ENCODE peak calls at places on chromosomes 2 and 18, in seven cellular contexts. Z, H, X, U, P, N and G are unnamed samples. For H3K27me3, the result is how much of the 10 kb centered on the place peaks cover.

GRCh38 chr2:68185541-68186164 is 28.0 kb downstream of the PNO1 start:
- DNase-seq in P (peak), N (peak), U (peak), H (peak), X (peak), Z (peak), G (peak)

GRCh38 chr2:97950329-97951154 is 45.2 kb downstream of the TMEM131 start:
- DNase-seq in X (no peak), Z (no peak), N (no peak), P (no peak), H (no peak), U (no peak), G (peak)

GRCh38 chr2:29755829-29756228 is 165.6 kb downstream of the ALK start:
- DNase-seq in P (no peak), Z (no peak), U (no peak), N (no peak), H (no peak), X (no peak), G (no peak)

GRCh38 chr2:46175409-46175808 is 121.8 kb upstream of the EPAS1 start:
- DNase-seq in P (no peak), Z (no peak), X (no peak), N (no peak), H (no peak), U (no peak), G (peak)

GRCh38 chr2:72081450-72081849 is 66.2 kb downstream of the CYP26B1 start:
- DNase-seq in X (no peak), P (no peak), H (no peak), U (no peak), Z (no peak), N (no peak), G (no peak)

GRCh38 chr2:218005028-218005427 is 2.2 kb upstream of the TNS1 start:
- DNase-seq in U (no peak), P (no peak), X (no peak), H (no peak), N (no peak), Z (no peak), G (no peak)

GRCh38 chr2:153873062-153874048 is 1.6 kb downstream of the GALNT13 start:
- DNase-seq in P (no peak), H (no peak), U (peak), N (peak), Z (no peak), X (no peak), G (no peak)

GRCh38 chr18:23324056-23324811 is 128.9 kb upstream of the RIOK3 start:
- DNase-seq in P (peak), Z (no peak), U (no peak), N (no peak), H (no peak), X (no peak), G (no peak)

GRCh38 chr2:10760794-10761504 is 39.5 kb downstream of the ATP6V1C2 start:
- DNase-seq in H (no peak), Z (no peak), X (no peak), N (no peak), P (no peak), U (no peak), G (no peak)

GRCh38 chr2:61410185-61410584 is 60.7 kb downstream of the USP34 start:
- DNase-seq in U (no peak), H (no peak), N (no peak), X (no peak), Z (no peak), P (no peak), G (no peak)

GRCh38 chr2:136214284-136214683 is 96.3 kb upstream of the CXCR4 start:
- DNase-seq in Z (no peak), N (no peak), P (peak), X (no peak), H (no peak), U (no peak), G (no peak)

GRCh38 chr2:84285056-84285747 is 173.9 kb downstream of the SUCLG1 start:
- DNase-seq in X (no peak), H (peak), U (no peak), Z (no peak), P (no peak), N (no peak), G (no peak)

GRCh38 chr2:159658887-159659437 is 42.6 kb upstream of the BAZ2B start:
- DNase-seq in N (no peak), H (no peak), U (no peak), X (no peak), Z (no peak), P (no peak), G (no peak)

GRCh38 chr2:242013771-242014170 is 144.2 kb downstream of the RTP5 start:
- DNase-seq in H (no peak), N (no peak), U (no peak), Z (no peak), X (no peak), P (no peak), G (no peak)

GRCh38 chr2:96264086-96264485 is 1.7 kb downstream of the TMEM127 start:
- DNase-seq in X (no peak), P (no peak), U (no peak), N (peak), H (no peak), Z (no peak), G (peak)

GRCh38 chr2:144412727-144413126 is 107.2 kb downstream of the ZEB2 start:
- DNase-seq in Z (no peak), U (no peak), P (no peak), H (no peak), X (no peak), N (no peak), G (no peak)

GRCh38 chr2:27051902-27052645 is 606 bp downstream of the AGBL5 start:
- DNase-seq in X (no peak), P (no peak), H (no peak), Z (no peak), N (peak), U (peak), G (no peak)

GRCh38 chr2:48543895-48544294 is 13.9 kb downstream of the STON1 start:
- DNase-seq in U (no peak), H (no peak), Z (no peak), N (no peak), P (no peak), X (no peak), G (no peak)

GRCh38 chr18:28715206-28715605 is 538.3 kb upstream of the CDH2 start:
- DNase-seq in H (no peak), N (no peak), X (no peak), P (no peak), U (no peak), Z (no peak), G (no peak)

DNA sequence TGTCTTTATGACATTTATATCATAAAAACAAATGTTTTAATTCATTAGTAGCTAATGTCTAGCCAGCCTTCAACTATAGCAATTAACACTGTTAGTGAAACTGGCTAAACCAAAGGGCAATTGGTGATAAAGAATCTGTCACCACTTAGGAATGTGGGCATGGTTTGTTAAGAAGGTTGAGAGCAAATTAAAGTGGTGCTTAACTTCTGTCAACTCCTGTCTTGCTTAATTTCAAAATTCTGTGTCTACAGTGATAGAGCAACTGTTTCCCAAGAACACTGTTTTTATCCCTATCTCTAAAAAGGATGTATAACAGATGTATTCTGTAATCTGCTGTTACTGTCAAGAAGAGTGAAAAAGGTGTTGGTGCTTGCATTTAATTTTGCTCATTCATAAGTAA is 36.5 kb downstream of the CFAP36 start:
- DNase-seq in U (no peak), N (no peak), P (no peak), Z (no peak), H (no peak), X (no peak), G (no peak)
- TF ChIP-seq RAD21 in U (no peak), N (no peak), P (no peak), Z (no peak), H (no peak), X (no peak), G (no peak)

GRCh38 chr2:219331560-219332213 is 857 bp downstream of the RESP18 start:
- DNase-seq in H (peak), P (no peak), N (no peak), U (peak), X (no peak), Z (no peak), G (peak)
- H3K27me3 ChIP-seq in H (under half), P (under half), N (under half), U (under half), X (under half), Z (under half), G (half or more)

DNA sequence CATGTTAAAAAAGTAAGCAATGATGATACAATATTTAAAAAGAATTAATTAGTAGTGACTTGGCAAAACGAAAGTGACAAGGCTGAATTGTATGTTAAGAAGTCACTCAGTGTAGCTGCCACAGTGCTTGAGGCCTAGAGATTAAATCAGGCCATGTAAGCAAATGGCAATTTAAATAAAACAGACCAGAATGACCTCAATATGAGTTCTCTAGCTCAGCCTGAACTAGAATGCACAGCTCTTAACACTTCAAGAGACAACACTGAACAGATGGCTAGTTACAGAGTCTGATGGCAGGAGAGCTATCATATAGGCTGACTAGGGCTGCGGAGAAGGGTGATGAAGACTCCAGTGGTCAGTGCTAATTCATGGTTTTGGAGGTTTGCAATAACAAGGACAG is 117.9 kb upstream of the ZBTB14 start:
- DNase-seq in Z (no peak), P (no peak), U (no peak), X (no peak), H (no peak), N (peak), G (no peak)
- TF ChIP-seq RAD21 in Z (no peak), P (no peak), U (no peak), X (no peak), H (no peak), N (no peak), G (no peak)

DNA sequence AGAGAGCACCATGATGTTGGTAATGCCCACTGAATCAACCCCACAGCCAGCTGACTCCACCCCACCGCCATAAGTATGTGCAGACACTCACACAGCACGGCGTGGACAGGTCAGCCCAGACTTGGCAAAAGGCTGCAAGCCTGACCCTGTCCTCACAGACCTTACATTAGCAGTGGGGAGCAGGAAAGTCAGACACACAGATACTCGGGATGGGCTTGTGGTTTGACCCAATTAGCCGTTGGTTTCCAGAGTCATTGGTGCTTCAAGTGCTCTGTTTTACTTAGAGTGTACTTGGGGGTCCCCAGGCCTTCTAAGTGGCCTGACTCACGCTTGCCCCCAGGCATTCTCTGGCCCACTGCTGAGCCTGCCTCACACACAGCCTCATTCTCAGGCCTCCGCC is 36.7 kb downstream of the EN1 start:
- DNase-seq in H (no peak), N (no peak), Z (no peak), U (no peak), X (no peak), P (no peak), G (no peak)
- H3K27me3 ChIP-seq in H (under half), N (under half), Z (under half), U (under half), X (under half), P (under half), G (under half)

GRCh38 chr2:191656792-191657191 is 21.1 kb upstream of the NABP1 start:
- DNase-seq in U (no peak), H (no peak), X (no peak), N (no peak), P (no peak), Z (no peak), G (no peak)
- TF ChIP-seq RAD21 in U (no peak), H (no peak), X (no peak), N (no peak), P (no peak), Z (no peak), G (no peak)